ENCODE peak calls at places on chromosomes 7 and 10, in seven cellular contexts. C, Z, E, V, B, Q and U are unnamed samples.

GRCh38 chr10:29753283-29753682 is 118.5 kb upstream of the SVIL start:
- DNase-seq in C (no peak), Z (no peak), E (no peak), V (no peak), B (no peak), Q (no peak), U (no peak)

GRCh38 chr7:143416565-143417149 is 8.0 kb upstream of the EPHA1 start:
- DNase-seq in C (peak; percentile 58), Z (no peak), E (no peak), V (peak; percentile 76), B (no peak), Q (no peak), U (peak; percentile 36)

GRCh38 chr10:24519950-24520349 is 203.7 kb downstream of the ARHGAP21 start:
- DNase-seq in C (peak; percentile 39), Z (no peak), E (peak; percentile 19), V (no peak), B (no peak), Q (no peak), U (no peak)

GRCh38 chr10:50540069-50540825 is 83.5 kb downstream of the SGMS1 start:
- DNase-seq in C (no peak), Z (peak; percentile 26), E (no peak), V (no peak), B (no peak), Q (no peak), U (no peak)

GRCh38 chr7:75979361-75980125 is 14.9 kb downstream of the TMEM120A start:
- DNase-seq in C (no peak), Z (no peak), E (no peak), V (no peak), B (no peak), Q (no peak), U (no peak)

GRCh38 chr7:22238354-22239311 is 118.3 kb downstream of the RAPGEF5 start:
- DNase-seq in C (no peak), Z (no peak), E (no peak), V (peak; percentile 43), B (no peak), Q (no peak), U (no peak)

GRCh38 chr7:20235303-20235702 is 18.1 kb upstream of the MACC1 start:
- DNase-seq in C (no peak), Z (no peak), E (no peak), V (no peak), B (no peak), Q (no peak), U (no peak)

GRCh38 chr7:116571037-116571436 is 46.2 kb downstream of the CAV1 start:
- DNase-seq in C (no peak), Z (no peak), E (no peak), V (peak; percentile 54), B (no peak), Q (no peak), U (no peak)

GRCh38 chr10:97999909-98000248 is 30.5 kb downstream of the CRTAC1 start:
- DNase-seq in C (no peak), Z (no peak), E (no peak), V (no peak), B (no peak), Q (no peak), U (no peak)

GRCh38 chr7:132500727-132501410 is 75.4 kb downstream of the PLXNA4 start:
- DNase-seq in C (no peak), Z (no peak), E (no peak), V (peak; percentile 86), B (peak; percentile 86), Q (no peak), U (no peak)

GRCh38 chr7:33640732-33641131 is 264.6 kb upstream of the BMPER start:
- DNase-seq in C (no peak), Z (no peak), E (no peak), V (peak; percentile 20), B (no peak), Q (no peak), U (no peak)

GRCh38 chr7:96224682-96225081 is 97.2 kb downstream of the SLC25A13 start:
- DNase-seq in C (peak; percentile 5), Z (no peak), E (no peak), V (no peak), B (no peak), Q (no peak), U (no peak)

GRCh38 chr7:116408166-116408565 is 91.4 kb upstream of the CAV2 start:
- DNase-seq in C (no peak), Z (no peak), E (no peak), V (no peak), B (no peak), Q (no peak), U (no peak)

GRCh38 chr7:30348083-30348560 is 63.7 kb downstream of the ZNRF2 start:
- DNase-seq in C (peak; percentile 74), Z (peak; percentile 74), E (peak; percentile 21), V (peak; percentile 77), B (no peak), Q (peak; percentile 12), U (no peak)

GRCh38 chr7:16187131-16187530 is 234.2 kb downstream of the CRPPA start:
- DNase-seq in C (no peak), Z (no peak), E (no peak), V (no peak), B (no peak), Q (no peak), U (no peak)

GRCh38 chr10:110701618-110701971 is 57.5 kb downstream of the RBM20 start:
- DNase-seq in C (no peak), Z (no peak), E (no peak), V (no peak), B (no peak), Q (no peak), U (no peak)

GRCh38 chr7:13336227-13336626 is 648.8 kb downstream of the ARL4A start:
- DNase-seq in C (no peak), Z (no peak), E (no peak), V (peak; percentile 22), B (no peak), Q (no peak), U (no peak)

GRCh38 chr10:91162050-91162494 is 58.4 kb upstream of the PCGF5 start:
- DNase-seq in C (peak; percentile 18), Z (no peak), E (no peak), V (peak; percentile 34), B (no peak), Q (no peak), U (no peak)

GRCh38 chr10:49281461-49281860 is 17.5 kb upstream of the C10orf71 start:
- DNase-seq in C (no peak), Z (no peak), E (no peak), V (no peak), B (no peak), Q (no peak), U (no peak)

GRCh38 chr7:32179567-32179966 is 109.4 kb upstream of the PDE1C start:
- DNase-seq in C (no peak), Z (no peak), E (no peak), V (no peak), B (no peak), Q (no peak), U (no peak)

GRCh38 chr10:101291254-101292193 is 62.3 kb upstream of the LBX1 start:
- DNase-seq in C (peak; percentile 37), Z (peak; percentile 52), E (peak; percentile 31), V (peak; percentile 57), B (peak; percentile 87), Q (no peak), U (no peak)

GRCh38 chr7:39609084-39609461 is 14.3 kb upstream of the RALA start:
- DNase-seq in C (no peak), Z (no peak), E (no peak), V (peak; percentile 56), B (no peak), Q (no peak), U (no peak)

GRCh38 chr7:114662002-114662677 is 247.5 kb downstream of the FOXP2 start:
- DNase-seq in C (no peak), Z (no peak), E (no peak), V (no peak), B (no peak), Q (no peak), U (no peak)

GRCh38 chr10:125734148-125734547 is 14.6 kb downstream of the EDRF1 start:
- DNase-seq in C (no peak), Z (no peak), E (no peak), V (no peak), B (no peak), Q (no peak), U (no peak)

GRCh38 chr7:46930336-46930735 is 651.6 kb downstream of the TNS3 start:
- DNase-seq in C (no peak), Z (no peak), E (no peak), V (peak; percentile 88), B (no peak), Q (no peak), U (no peak)

GRCh38 chr10:18472977-18473376 is 178.4 kb downstream of the NSUN6 start:
- DNase-seq in C (no peak), Z (no peak), E (no peak), V (no peak), B (no peak), Q (no peak), U (no peak)

GRCh38 chr10:96830511-96831199 is 1.4 kb upstream of the LCOR start:
- DNase-seq in C (peak; percentile 82), Z (peak; percentile 63), E (peak; percentile 61), V (peak; percentile 33), B (no peak), Q (peak; percentile 73), U (peak; percentile 75)

GRCh38 chr10:35739998-35740397 is 97.9 kb upstream of the FZD8 start:
- DNase-seq in C (no peak), Z (no peak), E (no peak), V (peak; percentile 56), B (no peak), Q (no peak), U (no peak)

GRCh38 chr10:115049318-115049717 is 43.8 kb upstream of the ATRNL1 start:
- DNase-seq in C (no peak), Z (no peak), E (no peak), V (no peak), B (no peak), Q (no peak), U (no peak)

GRCh38 chr7:13044309-13044708 is 356.9 kb downstream of the ARL4A start:
- DNase-seq in C (no peak), Z (no peak), E (no peak), V (no peak), B (no peak), Q (no peak), U (no peak)

GRCh38 chr10:15197276-15197675 is 28.8 kb upstream of the NMT2 start:
- DNase-seq in C (no peak), Z (no peak), E (no peak), V (peak; percentile 8), B (no peak), Q (no peak), U (no peak)

GRCh38 chr10:118501637-118502440 is 93.6 kb downstream of the PRLHR start:
- DNase-seq in C (no peak), Z (no peak), E (no peak), V (peak; percentile 82), B (no peak), Q (no peak), U (no peak)

GRCh38 chr7:68272507-68272906 is 1275.9 kb downstream of the TYW1 start:
- DNase-seq in C (no peak), Z (no peak), E (no peak), V (no peak), B (no peak), Q (no peak), U (no peak)

GRCh38 chr10:43353495-43354324 is 17.7 kb upstream of the FXYD4 start:
- DNase-seq in C (no peak), Z (no peak), E (no peak), V (no peak), B (no peak), Q (no peak), U (no peak)

GRCh38 chr10:930415-931325 is 835 bp downstream of the LARP4B start:
- DNase-seq in C (peak; percentile 23), Z (peak; percentile 48), E (no peak), V (peak; percentile 59), B (peak; percentile 79), Q (peak; percentile 25), U (peak; percentile 42)